ENCODE peak calls at places on chromosomes 2 and 18, in four cellular contexts. E is lower lobe of right lung, T is dorsolateral prefrontal cortex, K is AG10803. C is an unnamed sample.

GRCh38 chr2:241034490-241035141 is 36.2 kb downstream of the SNED1 start:
- DNase-seq in T (no peak), E (no peak), K (no peak), C (no peak)

GRCh38 chr2:128808462-128809255 is 490.0 kb upstream of the HS6ST1 start:
- DNase-seq in E (no peak), K (peak), T (no peak), C (no peak)

GRCh38 chr2:85161626-85161960 is 28.4 kb downstream of the TCF7L1 start:
- DNase-seq in E (no peak), K (peak), T (no peak), C (peak)

GRCh38 chr2:193103064-193103463 is 908.3 kb upstream of the TMEFF2 start:
- DNase-seq in E (no peak), T (no peak), K (no peak), C (no peak)

GRCh38 chr2:89831686-89832498 is 1140.4 kb downstream of the RPIA start:
- DNase-seq in E (no peak), K (no peak), T (no peak), C (no peak)

GRCh38 chr2:74426181-74426758 is 4.7 kb downstream of the WDR54 start:
- DNase-seq in E (no peak), K (no peak), T (no peak), C (no peak)

GRCh38 chr2:238706163-238706562 is 141.7 kb upstream of the TWIST2 start:
- DNase-seq in K (no peak), T (no peak), E (no peak), C (no peak)

GRCh38 chr18:77049938-77050337 is 82.6 kb downstream of the MBP start:
- DNase-seq in T (no peak), E (no peak), K (peak), C (no peak)

GRCh38 chr2:42567806-42568429 is 514 bp upstream of the MTA3 start:
- DNase-seq in K (peak), T (peak), E (peak), C (no peak)

GRCh38 chr18:40949138-40949949 is 1005.7 kb upstream of the PIK3C3 start:
- DNase-seq in K (no peak), E (no peak), T (no peak), C (no peak)

GRCh38 chr18:12046046-12046750 is 47.4 kb upstream of the ANKRD62 start:
- DNase-seq in K (no peak), E (no peak), T (no peak), C (no peak)

DNA sequence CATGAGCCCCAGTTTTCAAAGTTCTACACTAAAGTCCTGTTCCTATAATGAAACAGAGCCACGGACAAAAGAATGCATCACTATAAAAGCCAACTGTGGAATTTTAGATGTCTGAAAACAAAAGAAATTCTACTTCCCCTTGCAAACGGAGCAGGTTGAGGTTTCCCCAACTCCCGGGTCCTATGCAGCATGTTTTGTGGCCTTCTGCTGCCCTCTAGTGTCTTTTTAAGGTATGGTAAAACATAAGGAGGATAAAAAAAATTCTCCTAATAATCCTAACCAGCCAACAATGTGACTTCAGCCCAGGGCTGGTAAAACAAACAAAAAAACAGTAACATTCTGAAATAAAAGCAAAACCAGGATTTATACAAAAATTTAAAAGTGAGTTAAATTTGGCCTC is 539.5 kb downstream of the NRXN1 start:
- DNase-seq in E (no peak), K (peak), T (no peak), C (peak)
- H3K4me3 ChIP-seq in E (peak), K (no peak), T (peak), C (no peak)

DNA sequence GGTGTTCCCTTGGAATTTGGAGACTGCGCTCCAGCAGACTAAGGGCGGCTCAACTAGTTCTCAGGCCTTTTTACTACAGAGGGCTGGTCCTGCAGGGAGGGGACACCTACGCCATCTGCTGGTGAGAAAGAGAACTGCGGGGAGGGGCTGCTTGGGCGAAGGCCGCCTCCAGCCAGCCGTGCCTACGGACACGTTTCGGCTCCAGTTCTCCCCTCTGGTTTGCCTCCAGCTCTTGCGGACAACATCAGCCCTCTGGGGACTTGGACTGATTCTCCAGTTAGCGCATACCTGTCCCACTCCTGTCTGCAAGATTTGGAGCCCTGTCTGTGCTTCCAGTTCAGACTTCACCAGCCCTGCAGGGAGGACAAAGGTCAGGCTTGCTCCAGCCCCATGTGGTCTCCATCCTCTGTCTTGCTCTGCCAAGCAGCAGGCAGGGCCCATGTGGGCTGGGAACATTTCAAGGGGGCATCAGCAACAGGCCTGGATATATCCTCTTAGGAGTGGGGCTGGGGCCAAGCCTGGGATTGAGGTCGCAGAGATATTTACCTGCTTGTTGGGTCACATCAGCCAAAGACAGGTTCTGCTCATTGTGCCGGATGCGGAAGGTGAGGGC is 10.3 kb downstream of the PTPRN start:
- DNase-seq in E (peak), T (peak), K (peak), C (no peak)
- TF ChIP-seq CTCF in E (peak), T (peak), K (peak), C (peak)

GRCh38 chr2:29012211-29012681 is 31.1 kb downstream of the TOGARAM2 start:
- DNase-seq in E (peak), T (no peak), K (peak), C (no peak)
- H3K4me3 ChIP-seq in E (no peak), T (no peak), K (no peak), C (no peak)

DNA sequence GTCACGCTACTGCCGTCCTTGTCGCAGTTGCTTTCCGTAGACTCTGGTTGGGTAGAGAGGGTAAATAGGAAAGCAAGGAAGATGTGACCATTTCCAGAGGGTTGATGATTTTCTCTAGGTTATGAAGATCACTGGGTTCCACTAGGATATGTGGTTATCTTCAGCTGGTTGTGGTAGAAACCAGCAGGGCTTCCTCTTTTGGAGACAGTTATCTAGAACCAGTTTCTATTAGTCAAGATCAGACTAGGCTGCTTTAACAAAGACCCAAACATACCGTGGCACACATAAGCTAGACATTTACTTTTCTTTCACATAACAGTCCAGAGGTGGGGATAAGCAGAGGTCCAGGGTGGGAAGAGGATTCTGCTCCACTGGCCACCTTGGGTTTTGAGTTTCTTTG is 59.6 kb downstream of the FASTKD2 start:
- DNase-seq in K (no peak), T (no peak), E (no peak), C (no peak)
- TF ChIP-seq CTCF in K (no peak), T (no peak), E (no peak), C (no peak)

GRCh38 chr2:31703253-31703652 is 122.5 kb upstream of the SRD5A2 start:
- DNase-seq in K (no peak), T (no peak), E (no peak), C (no peak)
- H3K4me3 ChIP-seq in K (no peak), T (no peak), E (no peak), C (no peak)

GRCh38 chr18:35343936-35344735 is at the start of gene ZNF24:
- DNase-seq in K (peak), T (peak), E (peak), C (peak)
- TF ChIP-seq CTCF in K (no peak), T (no peak), E (no peak), C (no peak)

GRCh38 chr2:233125455-233126065 is 65.4 kb downstream of the INPP5D start:
- DNase-seq in E (no peak), T (no peak), K (no peak), C (no peak)

GRCh38 chr2:233122541-233122940 is 62.4 kb downstream of the INPP5D start:
- DNase-seq in K (no peak), T (no peak), E (no peak), C (no peak)

GRCh38 chr2:233121856-233122255 is 61.7 kb downstream of the INPP5D start:
- DNase-seq in E (no peak), K (no peak), T (no peak), C (no peak)

GRCh38 chr2:233120459-233120858 is 60.3 kb downstream of the INPP5D start:
- DNase-seq in E (no peak), K (no peak), T (no peak), C (no peak)

GRCh38 chr2:233124449-233125080 is 64.4 kb downstream of the INPP5D start:
- DNase-seq in T (no peak), K (no peak), E (no peak), C (no peak)
- H3K4me3 ChIP-seq in T (no peak), K (no peak), E (no peak), C (no peak)